ENCODE peak calls at places on chromosomes 7 and 10, in six cellular contexts. One of them, this sample, is unnamed.

GRCh38 chr7:99679032-99679399 is 780 bp downstream of the CYP3A5 start:
- DNase-seq in OCI-LY7: no peak
- DNase-seq in lower lobe of right lung: no peak
- DNase-seq in epithelial cell of esophagus: peak
- DNase-seq in thoracic aorta: no peak
- DNase-seq in K562: peak
- DNase-seq in this sample: no peak

GRCh38 chr10:132133449-132134291 is 53.1 kb upstream of the DPYSL4 start:
- DNase-seq in OCI-LY7: no peak
- DNase-seq in lower lobe of right lung: peak
- DNase-seq in epithelial cell of esophagus: no peak
- DNase-seq in thoracic aorta: no peak
- DNase-seq in K562: no peak
- DNase-seq in this sample: no peak

GRCh38 chr7:657565-658119 is 68.9 kb upstream of the DNAAF5 start:
- DNase-seq in OCI-LY7: no peak
- DNase-seq in lower lobe of right lung: no peak
- DNase-seq in epithelial cell of esophagus: no peak
- DNase-seq in thoracic aorta: no peak
- DNase-seq in K562: no peak
- DNase-seq in this sample: no peak

GRCh38 chr7:19677201-19677600 is 31.6 kb downstream of the POLR1F start:
- DNase-seq in OCI-LY7: no peak
- DNase-seq in lower lobe of right lung: no peak
- DNase-seq in epithelial cell of esophagus: no peak
- DNase-seq in thoracic aorta: no peak
- DNase-seq in K562: no peak
- DNase-seq in this sample: no peak

GRCh38 chr7:112743811-112744210 is 46.4 kb downstream of the TMEM168 start:
- DNase-seq in OCI-LY7: no peak
- DNase-seq in lower lobe of right lung: no peak
- DNase-seq in epithelial cell of esophagus: peak
- DNase-seq in thoracic aorta: no peak
- DNase-seq in K562: no peak
- DNase-seq in this sample: no peak

GRCh38 chr7:2915023-2915422 is 70.9 kb upstream of the GNA12 start:
- DNase-seq in OCI-LY7: no peak
- DNase-seq in lower lobe of right lung: no peak
- DNase-seq in epithelial cell of esophagus: no peak
- DNase-seq in thoracic aorta: no peak
- DNase-seq in K562: no peak
- DNase-seq in this sample: no peak

GRCh38 chr7:69517985-69518731 is 80.1 kb upstream of the AUTS2 start:
- DNase-seq in OCI-LY7: no peak
- DNase-seq in lower lobe of right lung: no peak
- DNase-seq in epithelial cell of esophagus: no peak
- DNase-seq in thoracic aorta: no peak
- DNase-seq in K562: no peak
- DNase-seq in this sample: no peak

GRCh38 chr7:74355091-74355490 is 65.9 kb downstream of the CLIP2 start:
- DNase-seq in OCI-LY7: no peak
- DNase-seq in lower lobe of right lung: no peak
- DNase-seq in epithelial cell of esophagus: peak
- DNase-seq in thoracic aorta: peak
- DNase-seq in K562: peak
- DNase-seq in this sample: peak

GRCh38 chr10:102814456-102814871 is 22.7 kb downstream of the CYP17A1 start:
- DNase-seq in OCI-LY7: peak
- DNase-seq in lower lobe of right lung: no peak
- DNase-seq in epithelial cell of esophagus: no peak
- DNase-seq in thoracic aorta: no peak
- DNase-seq in K562: peak
- DNase-seq in this sample: no peak

GRCh38 chr7:83347836-83348482 is 185.3 kb upstream of the PCLO start:
- DNase-seq in OCI-LY7: no peak
- DNase-seq in lower lobe of right lung: no peak
- DNase-seq in epithelial cell of esophagus: peak
- DNase-seq in thoracic aorta: no peak
- DNase-seq in K562: no peak
- DNase-seq in this sample: peak

GRCh38 chr7:137109966-137110930 is 233.3 kb downstream of the PTN start:
- DNase-seq in OCI-LY7: no peak
- DNase-seq in lower lobe of right lung: no peak
- DNase-seq in epithelial cell of esophagus: peak
- DNase-seq in thoracic aorta: no peak
- DNase-seq in K562: no peak
- DNase-seq in this sample: no peak

GRCh38 chr10:100723769-100724530 is 21.4 kb upstream of the PAX2 start:
- DNase-seq in OCI-LY7: no peak
- DNase-seq in lower lobe of right lung: no peak
- DNase-seq in epithelial cell of esophagus: no peak
- DNase-seq in thoracic aorta: no peak
- DNase-seq in K562: no peak
- DNase-seq in this sample: no peak

GRCh38 chr10:116170815-116171250 is 102.2 kb downstream of the GFRA1 start:
- DNase-seq in OCI-LY7: no peak
- DNase-seq in lower lobe of right lung: no peak
- DNase-seq in epithelial cell of esophagus: no peak
- DNase-seq in thoracic aorta: no peak
- DNase-seq in K562: no peak
- DNase-seq in this sample: peak

GRCh38 chr10:127921075-127921750 is 14.3 kb downstream of the PTPRE start:
- DNase-seq in OCI-LY7: no peak
- DNase-seq in lower lobe of right lung: no peak
- DNase-seq in epithelial cell of esophagus: no peak
- DNase-seq in thoracic aorta: no peak
- DNase-seq in K562: no peak
- DNase-seq in this sample: no peak

GRCh38 chr10:120917521-120918250 is 66.5 kb downstream of the WDR11 start:
- DNase-seq in OCI-LY7: no peak
- DNase-seq in lower lobe of right lung: no peak
- DNase-seq in epithelial cell of esophagus: peak
- DNase-seq in thoracic aorta: no peak
- DNase-seq in K562: no peak
- DNase-seq in this sample: no peak

GRCh38 chr10:32341596-32341995 is 5.4 kb downstream of the EPC1 start:
- DNase-seq in OCI-LY7: no peak
- DNase-seq in lower lobe of right lung: no peak
- DNase-seq in epithelial cell of esophagus: no peak
- DNase-seq in thoracic aorta: no peak
- DNase-seq in K562: no peak
- DNase-seq in this sample: no peak

GRCh38 chr10:48611133-48611532 is 6.3 kb upstream of the ARHGAP22 start:
- DNase-seq in OCI-LY7: no peak
- DNase-seq in lower lobe of right lung: no peak
- DNase-seq in epithelial cell of esophagus: no peak
- DNase-seq in thoracic aorta: no peak
- DNase-seq in K562: no peak
- DNase-seq in this sample: no peak

GRCh38 chr10:48612241-48612943 is 7.5 kb upstream of the ARHGAP22 start:
- DNase-seq in OCI-LY7: no peak
- DNase-seq in lower lobe of right lung: no peak
- DNase-seq in epithelial cell of esophagus: no peak
- DNase-seq in thoracic aorta: no peak
- DNase-seq in K562: no peak
- DNase-seq in this sample: no peak

GRCh38 chr10:48616436-48616835 is 11.6 kb upstream of the ARHGAP22 start:
- DNase-seq in OCI-LY7: no peak
- DNase-seq in lower lobe of right lung: no peak
- DNase-seq in epithelial cell of esophagus: no peak
- DNase-seq in thoracic aorta: no peak
- DNase-seq in K562: no peak
- DNase-seq in this sample: no peak

GRCh38 chr10:48613015-48613414 is 8.1 kb upstream of the ARHGAP22 start:
- DNase-seq in OCI-LY7: no peak
- DNase-seq in lower lobe of right lung: no peak
- DNase-seq in epithelial cell of esophagus: no peak
- DNase-seq in thoracic aorta: no peak
- DNase-seq in K562: no peak
- DNase-seq in this sample: no peak

GRCh38 chr10:48614481-48615383 is 9.9 kb upstream of the ARHGAP22 start:
- DNase-seq in OCI-LY7: no peak
- DNase-seq in lower lobe of right lung: no peak
- DNase-seq in epithelial cell of esophagus: no peak
- DNase-seq in thoracic aorta: no peak
- DNase-seq in K562: no peak
- DNase-seq in this sample: no peak
- TF ChIP-seq CTCF in OCI-LY7: peak
- TF ChIP-seq CTCF in lower lobe of right lung: no peak
- TF ChIP-seq CTCF in epithelial cell of esophagus: peak
- TF ChIP-seq CTCF in thoracic aorta: no peak
- TF ChIP-seq CTCF in K562: peak
- TF ChIP-seq CTCF in this sample: peak

DNA sequence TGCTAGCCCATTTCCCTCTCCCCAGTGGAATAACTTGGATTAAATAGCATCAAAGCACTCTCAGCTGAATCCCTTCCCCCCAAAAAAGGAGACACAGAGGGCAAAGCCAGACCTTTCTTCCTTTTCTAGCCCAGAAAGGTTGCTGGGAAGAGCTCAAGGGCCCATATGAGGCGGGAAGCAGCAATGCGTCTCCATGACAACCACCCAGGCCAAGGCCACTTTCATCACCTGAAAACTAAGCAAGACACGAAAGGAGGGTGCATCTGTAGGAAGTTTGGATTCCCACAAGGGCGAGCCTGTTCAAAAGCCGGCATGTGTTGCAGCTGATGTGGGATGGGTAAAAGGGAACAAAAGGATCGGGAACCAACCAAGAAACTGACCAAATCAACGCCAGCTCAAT is 229.1 kb downstream of the PLXNA4 start:
- DNase-seq in OCI-LY7: no peak
- DNase-seq in lower lobe of right lung: no peak
- DNase-seq in epithelial cell of esophagus: no peak
- DNase-seq in thoracic aorta: no peak
- DNase-seq in K562: no peak
- DNase-seq in this sample: no peak
- H3K4me3 ChIP-seq in OCI-LY7: no peak
- H3K4me3 ChIP-seq in lower lobe of right lung: no peak
- H3K4me3 ChIP-seq in epithelial cell of esophagus: no peak
- H3K4me3 ChIP-seq in thoracic aorta: no peak
- H3K4me3 ChIP-seq in K562: no peak
- H3K4me3 ChIP-seq in this sample: no peak

GRCh38 chr7:1758417-1758858 is 88.4 kb downstream of the ELFN1 start:
- DNase-seq in OCI-LY7: peak
- DNase-seq in lower lobe of right lung: peak
- DNase-seq in epithelial cell of esophagus: peak
- DNase-seq in thoracic aorta: no peak
- DNase-seq in K562: peak
- DNase-seq in this sample: no peak
- TF ChIP-seq CTCF in OCI-LY7: peak
- TF ChIP-seq CTCF in lower lobe of right lung: no peak
- TF ChIP-seq CTCF in epithelial cell of esophagus: no peak
- TF ChIP-seq CTCF in thoracic aorta: no peak
- TF ChIP-seq CTCF in K562: peak
- TF ChIP-seq CTCF in this sample: peak

GRCh38 chr7:98618786-98619185 is 1.7 kb downstream of the NPTX2 start:
- DNase-seq in OCI-LY7: no peak
- DNase-seq in lower lobe of right lung: no peak
- DNase-seq in epithelial cell of esophagus: peak
- DNase-seq in thoracic aorta: no peak
- DNase-seq in K562: no peak
- DNase-seq in this sample: no peak
- H3K4me3 ChIP-seq in OCI-LY7: no peak
- H3K4me3 ChIP-seq in lower lobe of right lung: no peak
- H3K4me3 ChIP-seq in epithelial cell of esophagus: no peak
- H3K4me3 ChIP-seq in thoracic aorta: peak
- H3K4me3 ChIP-seq in K562: no peak
- H3K4me3 ChIP-seq in this sample: no peak

DNA sequence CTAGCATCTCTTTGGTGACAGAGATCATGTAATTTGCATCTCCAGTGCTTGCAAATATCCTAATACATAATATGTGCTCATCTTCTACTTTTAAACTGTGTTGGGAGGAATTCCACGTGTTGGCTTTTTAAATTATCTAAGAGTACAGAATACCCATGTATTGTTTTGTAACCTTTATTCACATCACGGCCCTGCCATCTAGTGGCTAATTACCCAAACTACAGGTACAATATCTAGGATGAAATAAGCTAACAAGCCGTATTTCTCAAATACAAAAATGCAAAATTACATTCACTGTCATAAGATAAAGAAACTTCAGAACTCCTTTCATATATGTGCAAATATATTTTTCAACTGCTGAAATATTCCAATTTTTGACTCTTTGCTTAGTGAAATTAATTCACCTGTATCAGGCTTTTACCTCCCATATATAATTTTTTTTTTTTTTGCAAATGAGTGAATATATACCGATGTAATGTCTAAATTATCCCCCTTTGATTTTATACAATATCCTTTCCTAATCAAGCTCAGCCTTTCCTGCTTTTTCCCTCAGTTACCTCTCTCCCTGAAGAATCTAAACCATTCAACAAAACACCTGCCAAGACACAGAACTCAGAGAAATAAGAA is 30.3 kb upstream of the LSM8 start:
- DNase-seq in OCI-LY7: peak
- DNase-seq in lower lobe of right lung: no peak
- DNase-seq in epithelial cell of esophagus: peak
- DNase-seq in thoracic aorta: no peak
- DNase-seq in K562: peak
- DNase-seq in this sample: no peak
- TF ChIP-seq CTCF in OCI-LY7: peak
- TF ChIP-seq CTCF in lower lobe of right lung: peak
- TF ChIP-seq CTCF in epithelial cell of esophagus: peak
- TF ChIP-seq CTCF in thoracic aorta: peak
- TF ChIP-seq CTCF in K562: peak
- TF ChIP-seq CTCF in this sample: peak

DNA sequence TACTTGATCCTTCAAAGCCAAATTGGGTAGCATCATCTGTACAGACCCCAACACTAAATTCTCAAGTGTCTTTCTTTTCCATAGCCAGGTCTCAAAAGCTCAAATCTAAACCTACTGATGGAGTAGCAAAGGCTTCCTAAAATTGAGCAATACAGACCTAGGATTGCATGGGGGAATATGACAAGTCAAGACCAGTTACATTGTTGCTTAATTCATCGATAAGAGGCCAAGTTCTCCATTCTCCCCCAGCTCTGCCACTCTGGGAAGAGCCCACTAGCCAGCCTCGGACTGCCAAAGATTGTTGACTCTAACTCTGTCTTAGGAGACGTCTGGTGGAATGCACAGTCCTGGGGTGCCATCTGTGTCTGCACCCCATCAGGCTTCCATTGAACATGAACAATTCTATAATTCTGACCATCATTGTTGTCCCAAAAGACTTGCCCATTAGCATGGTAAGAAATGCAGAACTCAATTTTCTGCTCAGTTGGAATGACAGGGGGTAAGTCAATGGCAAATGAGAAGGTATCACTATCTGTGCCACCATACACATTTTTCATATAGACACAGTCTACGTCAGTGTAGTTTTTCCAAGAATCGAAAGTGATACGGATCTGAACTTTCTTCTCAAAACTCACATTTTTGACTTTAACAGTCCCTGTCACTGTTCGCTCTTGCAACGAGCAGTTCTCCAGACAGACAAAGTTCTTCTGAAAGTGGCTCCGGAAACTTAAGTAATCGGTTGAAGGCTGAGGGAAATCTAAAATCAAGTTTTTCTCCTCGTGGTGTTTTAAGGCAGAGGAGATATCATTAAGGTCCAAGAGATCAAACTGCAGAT is 2.9 kb downstream of the PPP1R3C start:
- DNase-seq in OCI-LY7: no peak
- DNase-seq in lower lobe of right lung: no peak
- DNase-seq in epithelial cell of esophagus: peak
- DNase-seq in thoracic aorta: no peak
- DNase-seq in K562: peak
- DNase-seq in this sample: no peak
- H3K4me3 ChIP-seq in OCI-LY7: no peak
- H3K4me3 ChIP-seq in lower lobe of right lung: peak
- H3K4me3 ChIP-seq in epithelial cell of esophagus: no peak
- H3K4me3 ChIP-seq in thoracic aorta: peak
- H3K4me3 ChIP-seq in K562: peak
- H3K4me3 ChIP-seq in this sample: no peak

This sample was measured in astrocyte of the cerebellum.